ENCODE peak calls at places on chromosome 9, in seven cellular contexts. One of them, this sample, is unnamed.

GRCh38 chr9:79619930-79620329 is 48.2 kb downstream of the TLE4 start:
- DNase-seq in adrenal gland: no peak
- DNase-seq in dorsolateral prefrontal cortex: no peak
- DNase-seq in AG10803: no peak
- DNase-seq in choroid plexus epithelial cell: no peak
- DNase-seq in tibial nerve: no peak
- DNase-seq in GM06990: no peak
- DNase-seq in this sample: no peak

GRCh38 chr9:5511476-5511875 is 1.1 kb downstream of the PDCD1LG2 start:
- DNase-seq in tibial nerve: no peak
- DNase-seq in choroid plexus epithelial cell: no peak
- DNase-seq in GM06990: no peak
- DNase-seq in dorsolateral prefrontal cortex: no peak
- DNase-seq in adrenal gland: no peak
- DNase-seq in AG10803: no peak
- DNase-seq in this sample: no peak

GRCh38 chr9:91023741-91024140 is 222.1 kb downstream of the SYK start:
- DNase-seq in tibial nerve: no peak
- DNase-seq in adrenal gland: no peak
- DNase-seq in GM06990: no peak
- DNase-seq in dorsolateral prefrontal cortex: no peak
- DNase-seq in choroid plexus epithelial cell: no peak
- DNase-seq in AG10803: no peak
- DNase-seq in this sample: no peak

GRCh38 chr9:123044556-123044955 is 11.1 kb downstream of the GPR21 start:
- DNase-seq in tibial nerve: no peak
- DNase-seq in dorsolateral prefrontal cortex: no peak
- DNase-seq in choroid plexus epithelial cell: peak
- DNase-seq in AG10803: peak
- DNase-seq in GM06990: no peak
- DNase-seq in adrenal gland: no peak
- DNase-seq in this sample: peak

GRCh38 chr9:112878752-112879151 is 11.9 kb downstream of the SLC46A2 start:
- DNase-seq in adrenal gland: no peak
- DNase-seq in dorsolateral prefrontal cortex: no peak
- DNase-seq in AG10803: no peak
- DNase-seq in choroid plexus epithelial cell: no peak
- DNase-seq in GM06990: no peak
- DNase-seq in tibial nerve: no peak
- DNase-seq in this sample: no peak

GRCh38 chr9:127918201-127919107 is 1.6 kb upstream of the ST6GALNAC4 start:
- DNase-seq in GM06990: peak
- DNase-seq in choroid plexus epithelial cell: peak
- DNase-seq in tibial nerve: no peak
- DNase-seq in dorsolateral prefrontal cortex: no peak
- DNase-seq in AG10803: peak
- DNase-seq in adrenal gland: no peak
- DNase-seq in this sample: peak

GRCh38 chr9:128192601-128193371 is 1.4 kb upstream of the CIZ1 start:
- DNase-seq in GM06990: peak
- DNase-seq in tibial nerve: peak
- DNase-seq in choroid plexus epithelial cell: peak
- DNase-seq in AG10803: peak
- DNase-seq in dorsolateral prefrontal cortex: peak
- DNase-seq in adrenal gland: peak
- DNase-seq in this sample: peak

GRCh38 chr9:20658677-20659473 is 25.2 kb upstream of the FOCAD start:
- DNase-seq in adrenal gland: no peak
- DNase-seq in tibial nerve: no peak
- DNase-seq in AG10803: no peak
- DNase-seq in dorsolateral prefrontal cortex: no peak
- DNase-seq in choroid plexus epithelial cell: peak
- DNase-seq in GM06990: peak
- DNase-seq in this sample: peak

GRCh38 chr9:4769321-4770080 is 23.2 kb upstream of the RCL1 start:
- DNase-seq in adrenal gland: no peak
- DNase-seq in AG10803: no peak
- DNase-seq in dorsolateral prefrontal cortex: no peak
- DNase-seq in tibial nerve: no peak
- DNase-seq in choroid plexus epithelial cell: peak
- DNase-seq in GM06990: no peak
- DNase-seq in this sample: no peak

GRCh38 chr9:6417186-6417585 is 4.2 kb downstream of the UHRF2 start:
- DNase-seq in GM06990: peak
- DNase-seq in tibial nerve: no peak
- DNase-seq in choroid plexus epithelial cell: no peak
- DNase-seq in adrenal gland: no peak
- DNase-seq in dorsolateral prefrontal cortex: no peak
- DNase-seq in AG10803: peak
- DNase-seq in this sample: no peak

GRCh38 chr9:91211414-91211813 is 150.3 kb downstream of the AUH start:
- DNase-seq in adrenal gland: no peak
- DNase-seq in dorsolateral prefrontal cortex: no peak
- DNase-seq in AG10803: no peak
- DNase-seq in tibial nerve: no peak
- DNase-seq in choroid plexus epithelial cell: no peak
- DNase-seq in GM06990: no peak
- DNase-seq in this sample: no peak

GRCh38 chr9:133103183-133103986 is 17.7 kb downstream of the RALGDS start:
- DNase-seq in AG10803: peak
- DNase-seq in tibial nerve: peak
- DNase-seq in dorsolateral prefrontal cortex: peak
- DNase-seq in adrenal gland: peak
- DNase-seq in GM06990: no peak
- DNase-seq in choroid plexus epithelial cell: peak
- DNase-seq in this sample: peak

GRCh38 chr9:20220286-20220685 is 402.0 kb downstream of the MLLT3 start:
- DNase-seq in GM06990: no peak
- DNase-seq in adrenal gland: no peak
- DNase-seq in choroid plexus epithelial cell: no peak
- DNase-seq in tibial nerve: no peak
- DNase-seq in dorsolateral prefrontal cortex: no peak
- DNase-seq in AG10803: no peak
- DNase-seq in this sample: peak

GRCh38 chr9:127520941-127521918 is 69.9 kb downstream of the LRSAM1 start:
- DNase-seq in adrenal gland: no peak
- DNase-seq in dorsolateral prefrontal cortex: no peak
- DNase-seq in AG10803: peak
- DNase-seq in choroid plexus epithelial cell: peak
- DNase-seq in tibial nerve: no peak
- DNase-seq in GM06990: no peak
- DNase-seq in this sample: peak

GRCh38 chr9:32335127-32335526 is 49.3 kb upstream of the ACO1 start:
- DNase-seq in AG10803: no peak
- DNase-seq in GM06990: no peak
- DNase-seq in choroid plexus epithelial cell: no peak
- DNase-seq in adrenal gland: no peak
- DNase-seq in dorsolateral prefrontal cortex: no peak
- DNase-seq in tibial nerve: no peak
- DNase-seq in this sample: no peak

GRCh38 chr9:99027414-99027813 is 77.5 kb upstream of the TGFBR1 start:
- DNase-seq in dorsolateral prefrontal cortex: no peak
- DNase-seq in AG10803: no peak
- DNase-seq in GM06990: no peak
- DNase-seq in tibial nerve: no peak
- DNase-seq in choroid plexus epithelial cell: no peak
- DNase-seq in adrenal gland: no peak
- DNase-seq in this sample: no peak
- H3K4me3 ChIP-seq in dorsolateral prefrontal cortex: no peak
- H3K4me3 ChIP-seq in AG10803: no peak
- H3K4me3 ChIP-seq in GM06990: no peak
- H3K4me3 ChIP-seq in tibial nerve: no peak
- H3K4me3 ChIP-seq in choroid plexus epithelial cell: no peak
- H3K4me3 ChIP-seq in adrenal gland: no peak
- H3K4me3 ChIP-seq in this sample: no peak

GRCh38 chr9:120612218-120612617 is 32.3 kb upstream of the CDK5RAP2 start:
- DNase-seq in dorsolateral prefrontal cortex: no peak
- DNase-seq in GM06990: no peak
- DNase-seq in AG10803: no peak
- DNase-seq in tibial nerve: no peak
- DNase-seq in adrenal gland: no peak
- DNase-seq in choroid plexus epithelial cell: peak
- DNase-seq in this sample: peak

GRCh38 chr9:120611690-120612068 is 31.7 kb upstream of the CDK5RAP2 start:
- DNase-seq in AG10803: no peak
- DNase-seq in adrenal gland: no peak
- DNase-seq in GM06990: no peak
- DNase-seq in choroid plexus epithelial cell: no peak
- DNase-seq in dorsolateral prefrontal cortex: no peak
- DNase-seq in tibial nerve: no peak
- DNase-seq in this sample: no peak

GRCh38 chr9:120609636-120610035 is 29.7 kb upstream of the CDK5RAP2 start:
- DNase-seq in adrenal gland: no peak
- DNase-seq in dorsolateral prefrontal cortex: no peak
- DNase-seq in AG10803: no peak
- DNase-seq in GM06990: no peak
- DNase-seq in choroid plexus epithelial cell: peak
- DNase-seq in tibial nerve: no peak
- DNase-seq in this sample: no peak

GRCh38 chr9:120608421-120608820 is 28.5 kb upstream of the CDK5RAP2 start:
- DNase-seq in dorsolateral prefrontal cortex: no peak
- DNase-seq in GM06990: no peak
- DNase-seq in tibial nerve: no peak
- DNase-seq in choroid plexus epithelial cell: no peak
- DNase-seq in adrenal gland: no peak
- DNase-seq in AG10803: no peak
- DNase-seq in this sample: no peak

DNA sequence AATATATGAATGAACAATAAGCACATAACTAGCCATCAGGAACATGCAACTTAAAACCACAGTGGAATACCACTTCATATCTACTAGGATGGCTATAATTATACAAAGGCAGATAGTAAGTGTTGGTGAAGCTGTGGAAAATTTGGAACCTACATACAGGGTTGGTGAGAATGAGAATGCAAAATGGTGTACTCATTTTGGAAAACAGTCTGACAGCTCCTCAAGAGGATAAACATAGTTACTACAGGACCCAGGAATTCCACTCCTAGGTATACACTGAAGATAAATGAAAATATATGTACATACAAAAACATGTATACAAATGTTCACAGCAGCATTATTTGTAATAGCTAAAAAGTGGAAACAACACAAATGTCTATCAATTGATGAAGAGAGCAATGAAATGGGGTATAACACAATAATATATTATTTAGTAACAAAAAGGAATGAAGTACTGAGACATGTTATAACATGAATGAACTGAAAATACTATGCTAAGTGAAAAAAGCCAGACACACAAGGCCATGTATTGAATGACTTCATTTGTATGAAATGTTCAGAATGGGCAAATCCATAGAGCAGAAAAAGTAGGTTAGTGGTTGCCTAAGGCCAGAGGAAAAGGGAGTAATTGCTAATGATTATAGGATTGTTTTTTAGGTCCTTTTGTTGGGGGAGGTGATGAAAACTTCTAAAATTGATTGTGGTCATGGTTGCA is 31.2 kb upstream of the CDK5RAP2 start:
- DNase-seq in AG10803: peak
- DNase-seq in choroid plexus epithelial cell: peak
- DNase-seq in GM06990: no peak
- DNase-seq in tibial nerve: no peak
- DNase-seq in adrenal gland: no peak
- DNase-seq in dorsolateral prefrontal cortex: no peak
- DNase-seq in this sample: peak
- TF ChIP-seq CTCF in AG10803: peak
- TF ChIP-seq CTCF in choroid plexus epithelial cell: peak
- TF ChIP-seq CTCF in GM06990: peak
- TF ChIP-seq CTCF in tibial nerve: no peak
- TF ChIP-seq CTCF in adrenal gland: no peak
- TF ChIP-seq CTCF in dorsolateral prefrontal cortex: peak
- TF ChIP-seq CTCF in this sample: no peak

DNA sequence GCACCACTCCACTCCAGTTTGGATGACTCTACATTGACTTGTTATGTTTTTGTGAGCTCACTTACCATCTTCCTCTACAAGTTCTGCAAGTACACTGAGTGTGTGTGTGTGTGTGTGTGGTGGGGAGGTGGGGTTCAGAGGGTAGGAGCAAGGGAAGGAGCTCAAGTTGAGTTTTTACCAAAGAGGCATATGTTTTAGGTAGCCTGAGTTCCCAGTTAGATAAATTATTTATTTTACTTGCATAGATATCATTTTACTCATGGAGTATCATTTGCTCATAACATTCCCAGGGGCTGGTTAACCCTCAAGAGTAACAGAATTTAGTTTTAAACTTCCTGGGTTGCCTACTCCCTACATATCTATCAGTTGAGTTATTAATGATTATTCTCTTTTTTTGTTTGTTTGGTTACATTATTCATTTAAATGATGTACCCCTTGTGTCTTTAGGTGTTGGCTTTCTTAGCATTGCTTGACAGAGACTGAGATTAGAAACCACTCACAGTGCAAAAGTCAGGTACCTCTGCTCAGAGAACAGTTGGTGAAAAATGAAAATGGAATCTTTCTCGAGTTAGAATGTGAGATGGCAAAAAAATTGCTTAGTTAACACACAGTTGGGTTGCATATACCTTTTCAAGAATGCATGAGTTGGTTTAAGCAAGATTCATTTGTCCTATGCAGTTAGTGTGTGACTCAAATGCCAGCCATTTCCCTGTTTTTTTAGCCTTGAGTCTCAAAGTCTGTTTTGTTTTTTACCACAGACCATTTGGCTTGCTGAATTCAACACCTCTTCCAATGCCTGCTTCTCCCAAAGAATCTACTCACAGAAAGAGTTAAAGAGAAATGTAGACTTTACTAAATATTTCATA is 29.2 kb downstream of the TNFSF8 start:
- DNase-seq in dorsolateral prefrontal cortex: no peak
- DNase-seq in GM06990: no peak
- DNase-seq in tibial nerve: no peak
- DNase-seq in AG10803: peak
- DNase-seq in choroid plexus epithelial cell: peak
- DNase-seq in adrenal gland: no peak
- DNase-seq in this sample: peak
- H3K4me3 ChIP-seq in dorsolateral prefrontal cortex: no peak
- H3K4me3 ChIP-seq in GM06990: no peak
- H3K4me3 ChIP-seq in tibial nerve: no peak
- H3K4me3 ChIP-seq in AG10803: no peak
- H3K4me3 ChIP-seq in choroid plexus epithelial cell: no peak
- H3K4me3 ChIP-seq in adrenal gland: no peak
- H3K4me3 ChIP-seq in this sample: no peak

GRCh38 chr9:1048853-1049252 is 1.3 kb upstream of the DMRT2 start:
- DNase-seq in AG10803: no peak
- DNase-seq in adrenal gland: no peak
- DNase-seq in dorsolateral prefrontal cortex: no peak
- DNase-seq in GM06990: no peak
- DNase-seq in choroid plexus epithelial cell: no peak
- DNase-seq in tibial nerve: no peak
- DNase-seq in this sample: no peak

GRCh38 chr9:1050125-1050895 is at the start of gene DMRT2:
- DNase-seq in choroid plexus epithelial cell: peak
- DNase-seq in dorsolateral prefrontal cortex: peak
- DNase-seq in adrenal gland: peak
- DNase-seq in AG10803: peak
- DNase-seq in GM06990: peak
- DNase-seq in tibial nerve: peak
- DNase-seq in this sample: peak

GRCh38 chr9:1051286-1052118 is 1.3 kb downstream of the DMRT2 start:
- DNase-seq in dorsolateral prefrontal cortex: peak
- DNase-seq in tibial nerve: peak
- DNase-seq in AG10803: peak
- DNase-seq in GM06990: no peak
- DNase-seq in adrenal gland: no peak
- DNase-seq in choroid plexus epithelial cell: no peak
- DNase-seq in this sample: peak

GRCh38 chr9:1047605-1048235 is 2.4 kb upstream of the DMRT2 start:
- DNase-seq in adrenal gland: no peak
- DNase-seq in GM06990: no peak
- DNase-seq in tibial nerve: no peak
- DNase-seq in dorsolateral prefrontal cortex: no peak
- DNase-seq in AG10803: peak
- DNase-seq in choroid plexus epithelial cell: peak
- DNase-seq in this sample: peak

GRCh38 chr9:1049641-1050040 is 516 bp upstream of the DMRT2 start:
- DNase-seq in GM06990: no peak
- DNase-seq in choroid plexus epithelial cell: no peak
- DNase-seq in AG10803: no peak
- DNase-seq in adrenal gland: no peak
- DNase-seq in tibial nerve: no peak
- DNase-seq in dorsolateral prefrontal cortex: no peak
- DNase-seq in this sample: no peak
- TF ChIP-seq CTCF in GM06990: no peak
- TF ChIP-seq CTCF in choroid plexus epithelial cell: no peak
- TF ChIP-seq CTCF in AG10803: no peak
- TF ChIP-seq CTCF in adrenal gland: no peak
- TF ChIP-seq CTCF in tibial nerve: no peak
- TF ChIP-seq CTCF in dorsolateral prefrontal cortex: no peak
- TF ChIP-seq CTCF in this sample: no peak